ENCODE peak calls at places on chromosomes 7 and 10, in seven cellular contexts. E, K, H, J, M, T and O are unnamed samples.

GRCh38 chr10:19847321-19847720 is 31.1 kb downstream of the PLXDC2 start:
- DNase-seq in M (no peak), T (no peak), E (no peak), H (no peak), K (no peak), J (no peak), O (no peak)

GRCh38 chr7:5646846-5647245 is 134.6 kb downstream of the RNF216 start:
- DNase-seq in H (no peak), M (no peak), T (no peak), E (no peak), K (no peak), J (peak), O (no peak)

GRCh38 chr7:32256376-32256775 is 186.2 kb upstream of the PDE1C start:
- DNase-seq in T (no peak), K (no peak), H (no peak), M (no peak), E (no peak), J (no peak), O (no peak)

GRCh38 chr10:62818426-62819011 is 2.4 kb upstream of the EGR2 start:
- DNase-seq in J (no peak), K (peak), T (peak), H (peak), M (peak), E (no peak), O (no peak)

GRCh38 chr10:103636492-103636891 is 143.0 kb downstream of the NEURL1 start:
- DNase-seq in K (no peak), H (no peak), M (no peak), E (no peak), J (no peak), T (no peak), O (no peak)

GRCh38 chr10:4151466-4151865 is 366.5 kb upstream of the KLF6 start:
- DNase-seq in H (no peak), E (no peak), K (no peak), J (no peak), T (no peak), M (no peak), O (no peak)

GRCh38 chr10:3848768-3849643 is 64.0 kb upstream of the KLF6 start:
- DNase-seq in T (no peak), M (no peak), K (no peak), E (no peak), H (peak), J (peak), O (no peak)

GRCh38 chr7:20393021-20394015 is 62.6 kb downstream of the ITGB8 start:
- DNase-seq in E (no peak), H (peak), K (no peak), T (no peak), M (no peak), J (no peak), O (no peak)

GRCh38 chr10:31419394-31420063 is 100.5 kb downstream of the ZEB1 start:
- DNase-seq in J (peak), T (no peak), H (peak), K (no peak), M (no peak), E (no peak), O (no peak)

GRCh38 chr7:1965579-1966294 is 267.0 kb downstream of the MAD1L1 start:
- DNase-seq in K (peak), E (no peak), T (no peak), H (no peak), J (no peak), M (no peak), O (no peak)

GRCh38 chr10:79044846-79045245 is 23.9 kb upstream of the ZMIZ1 start:
- DNase-seq in H (no peak), T (no peak), J (no peak), E (no peak), M (peak), K (no peak), O (no peak)

GRCh38 chr10:123863721-123864432 is 27.7 kb downstream of the CPXM2 start:
- DNase-seq in E (no peak), J (no peak), M (no peak), T (no peak), H (no peak), K (no peak), O (no peak)

GRCh38 chr7:80583901-80584300 is 54.5 kb upstream of the CD36 start:
- DNase-seq in E (no peak), J (peak), M (peak), K (peak), T (no peak), H (no peak), O (no peak)

GRCh38 chr7:2281556-2281955 is 32.7 kb downstream of the SNX8 start:
- DNase-seq in K (no peak), M (no peak), H (no peak), T (no peak), E (no peak), J (peak), O (no peak)

GRCh38 chr10:127833804-127834203 is 58.9 kb downstream of the CLRN3 start:
- DNase-seq in M (no peak), K (no peak), T (no peak), E (no peak), J (no peak), H (no peak), O (no peak)

GRCh38 chr10:97007417-97007816 is 175.3 kb downstream of the LCOR start:
- DNase-seq in H (no peak), K (no peak), M (no peak), E (no peak), T (no peak), J (no peak), O (no peak)

GRCh38 chr10:10745281-10745680 is 272.4 kb upstream of the CELF2 start:
- DNase-seq in E (no peak), T (no peak), H (no peak), K (no peak), M (no peak), J (no peak), O (no peak)

GRCh38 chr10:16828731-16829175 is 11.5 kb upstream of the RSU1 start:
- DNase-seq in H (peak), K (no peak), M (peak), E (no peak), T (no peak), J (peak), O (peak)

GRCh38 chr7:29091121-29091601 is 55.2 kb downstream of the CPVL start:
- DNase-seq in E (no peak), J (no peak), M (peak), H (no peak), K (peak), T (peak), O (no peak)

GRCh38 chr10:26445411-26446031 is 7.4 kb downstream of the APBB1IP start:
- DNase-seq in K (no peak), H (no peak), E (no peak), M (no peak), T (no peak), J (no peak), O (peak)

GRCh38 chr7:2072798-2073197 is 159.9 kb downstream of the MAD1L1 start:
- DNase-seq in K (no peak), H (no peak), T (no peak), M (no peak), E (no peak), J (no peak), O (no peak)

GRCh38 chr10:11533328-11533781 is 78.1 kb downstream of the USP6NL start:
- DNase-seq in J (peak), M (no peak), E (no peak), T (no peak), K (no peak), H (no peak), O (no peak)

GRCh38 chr10:131403936-131404335 is 92.4 kb upstream of the TCERG1L start:
- DNase-seq in M (no peak), E (no peak), T (no peak), J (no peak), H (no peak), K (no peak), O (no peak)

GRCh38 chr10:69760086-69760485 is 41.6 kb upstream of the COL13A1 start:
- DNase-seq in M (no peak), H (no peak), T (no peak), K (no peak), J (no peak), E (no peak), O (no peak)

GRCh38 chr7:74362262-74362661 is 73.1 kb downstream of the CLIP2 start:
- DNase-seq in K (no peak), T (no peak), H (no peak), M (no peak), E (no peak), J (no peak), O (no peak)

GRCh38 chr7:132076301-132077049 is 499.8 kb downstream of the PLXNA4 start:
- DNase-seq in H (no peak), J (no peak), M (no peak), K (no peak), E (no peak), T (no peak), O (no peak)

GRCh38 chr7:85018498-85018897 is 168.4 kb downstream of the SEMA3D start:
- DNase-seq in E (no peak), T (no peak), J (no peak), K (no peak), M (no peak), H (peak), O (no peak)

GRCh38 chr7:157411580-157411979 is 74.8 kb downstream of the DNAJB6 start:
- DNase-seq in K (peak), E (no peak), M (no peak), J (no peak), T (no peak), H (peak), O (no peak)

GRCh38 chr10:75201793-75202307 is 8.7 kb upstream of the VDAC2 start:
- DNase-seq in E (no peak), T (no peak), J (no peak), M (no peak), K (no peak), H (peak), O (no peak)

GRCh38 chr7:152051968-152052367 is 26.5 kb downstream of the GALNT11 start:
- DNase-seq in T (no peak), M (no peak), J (no peak), E (no peak), K (no peak), H (no peak), O (no peak)

GRCh38 chr7:152056621-152057274 is 31.3 kb downstream of the GALNT11 start:
- DNase-seq in K (no peak), H (no peak), M (no peak), T (no peak), E (no peak), J (no peak), O (no peak)

GRCh38 chr7:152050547-152050971 is 25.1 kb downstream of the GALNT11 start:
- DNase-seq in T (no peak), M (no peak), H (no peak), K (no peak), J (no peak), E (no peak), O (no peak)

GRCh38 chr7:152052772-152053171 is 27.3 kb downstream of the GALNT11 start:
- DNase-seq in T (no peak), J (no peak), K (no peak), E (no peak), H (no peak), M (no peak), O (no peak)

DNA sequence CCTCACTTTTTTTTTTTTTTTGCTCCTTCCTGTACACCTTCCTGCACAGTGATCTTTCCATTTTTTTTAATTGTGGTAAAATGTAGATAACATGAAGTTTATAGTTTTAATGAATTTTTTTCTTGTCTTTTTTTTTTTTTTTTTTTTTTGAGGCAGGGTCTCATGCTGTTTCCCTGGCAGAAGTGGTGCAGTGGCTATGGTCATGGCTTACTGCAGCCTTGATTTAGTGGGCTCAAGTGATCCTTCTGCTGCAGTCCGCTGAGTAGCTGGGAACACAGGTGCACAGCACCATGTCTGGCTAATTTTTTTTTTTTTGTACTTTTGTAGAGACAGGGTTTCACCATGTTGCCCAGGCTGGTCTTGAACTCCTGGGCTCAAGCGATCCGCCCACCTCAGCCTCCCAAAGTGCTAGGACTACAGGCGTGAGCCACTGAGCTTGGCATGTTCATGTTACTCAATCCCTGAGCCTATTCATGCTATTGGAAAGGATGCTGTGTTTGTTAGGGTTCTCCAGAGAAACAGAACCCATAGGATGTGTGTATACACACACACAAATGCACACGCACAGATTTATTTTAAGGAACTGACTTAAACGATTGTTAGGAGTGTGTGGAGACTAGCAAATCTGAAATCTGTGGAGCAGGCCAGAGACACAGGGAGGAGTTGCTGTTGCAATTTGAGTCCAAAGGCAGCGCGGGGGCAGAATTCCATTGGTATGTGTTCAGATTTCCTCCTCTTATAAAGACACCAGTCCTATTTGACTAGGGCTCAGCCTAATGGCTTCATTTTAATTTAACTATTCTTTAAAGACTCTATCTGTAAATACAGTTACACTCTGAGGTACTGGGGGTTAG is 29.1 kb downstream of the GALNT11 start:
- DNase-seq in J (peak), H (no peak), M (no peak), T (no peak), E (peak), K (peak), O (peak)
- TF ChIP-seq CTCF in J (no peak), H (no peak), M (no peak), T (no peak), E (no peak), K (no peak), O (no peak)

GRCh38 chr7:141272417-141272816 is 198.6 kb downstream of the TMEM178B start:
- DNase-seq in J (no peak), M (no peak), T (no peak), H (no peak), K (no peak), E (no peak), O (no peak)
- H3K4me3 ChIP-seq in J (no peak), M (no peak), T (no peak), H (no peak), K (no peak), E (no peak), O (no peak)

GRCh38 chr10:63986536-63986935 is 465.3 kb downstream of the REEP3 start:
- DNase-seq in K (no peak), T (no peak), E (no peak), H (no peak), J (no peak), M (no peak), O (no peak)

GRCh38 chr10:63987212-63987611 is 466.0 kb downstream of the REEP3 start:
- DNase-seq in M (no peak), T (no peak), J (no peak), E (no peak), K (no peak), H (no peak), O (no peak)
- TF ChIP-seq CTCF in M (no peak), T (peak), J (no peak), E (no peak), K (no peak), H (peak), O (no peak)

GRCh38 chr7:92179393-92179924 is 517 bp upstream of the LRRD1 start:
- DNase-seq in J (no peak), M (peak), K (no peak), T (peak), E (no peak), H (no peak), O (no peak)

GRCh38 chr7:92177362-92177761 is 1.6 kb downstream of the LRRD1 start:
- DNase-seq in T (no peak), M (peak), K (no peak), H (peak), J (peak), E (no peak), O (no peak)

GRCh38 chr7:92178928-92179373 is at the start of gene LRRD1:
- DNase-seq in J (peak), E (peak), H (peak), K (peak), T (peak), M (peak), O (peak)
- H3K4me3 ChIP-seq in J (peak), E (peak), H (peak), K (peak), T (peak), M (no peak), O (peak)

GRCh38 chr10:14089556-14090297 is 241.0 kb downstream of the FRMD4A start:
- DNase-seq in J (no peak), K (no peak), M (no peak), H (no peak), T (no peak), E (no peak), O (no peak)

GRCh38 chr10:14099885-14100284 is 230.8 kb downstream of the FRMD4A start:
- DNase-seq in M (no peak), J (no peak), H (no peak), E (no peak), K (no peak), T (no peak), O (no peak)

GRCh38 chr10:14092749-14093148 is 238.0 kb downstream of the FRMD4A start:
- DNase-seq in E (no peak), T (no peak), K (no peak), M (no peak), H (no peak), J (no peak), O (no peak)

GRCh38 chr10:14093735-14094484 is 236.8 kb downstream of the FRMD4A start:
- DNase-seq in T (no peak), E (no peak), H (peak), J (peak), K (no peak), M (no peak), O (no peak)
- TF ChIP-seq CTCF in T (no peak), E (peak), H (peak), J (peak), K (peak), M (peak), O (peak)

DNA sequence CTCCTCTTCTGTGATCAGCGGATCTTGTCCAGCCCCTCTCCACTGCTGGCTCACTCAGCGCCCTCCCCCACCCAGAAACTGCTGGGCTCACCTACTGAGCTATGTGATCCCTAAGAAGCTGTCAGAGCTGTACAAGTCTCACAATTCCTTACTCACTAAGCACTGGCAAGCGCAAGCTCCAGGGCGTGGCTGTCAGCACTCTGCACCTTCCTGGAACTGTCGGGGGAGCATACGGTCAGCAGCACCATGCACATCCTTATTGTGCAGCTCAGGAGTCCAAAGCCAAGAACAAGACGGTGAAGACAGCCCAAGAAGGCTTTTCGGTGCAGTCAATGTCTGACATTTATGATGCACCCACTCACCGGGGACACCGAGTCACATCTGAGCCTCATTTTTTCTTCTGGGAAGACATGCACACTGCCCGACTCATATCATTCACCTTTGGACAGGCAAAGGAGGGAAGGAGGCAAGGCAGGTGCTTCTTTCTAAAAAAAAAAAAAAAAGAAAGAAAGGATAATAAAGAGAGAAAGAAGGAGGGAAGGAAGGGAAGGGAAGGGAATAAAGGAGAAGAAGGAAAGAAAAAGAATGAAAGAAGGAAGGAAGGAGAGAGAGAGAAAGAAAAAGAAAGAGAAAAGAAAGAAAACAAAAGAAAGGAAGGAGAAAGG is 56.3 kb downstream of the ASB13 start:
- DNase-seq in T (no peak), M (peak), H (peak), K (peak), E (no peak), J (no peak), O (no peak)
- H3K4me3 ChIP-seq in T (no peak), M (no peak), H (peak), K (no peak), E (no peak), J (no peak), O (no peak)

GRCh38 chr10:59611048-59611447 is 98.6 kb downstream of the SLC16A9 start:
- DNase-seq in T (no peak), J (no peak), K (no peak), H (peak), E (no peak), M (no peak), O (no peak)
- TF ChIP-seq CTCF in T (no peak), J (no peak), K (no peak), H (peak), E (no peak), M (no peak), O (no peak)

GRCh38 chr7:25048444-25048834 is 68.5 kb upstream of the OSBPL3 start:
- DNase-seq in M (no peak), T (no peak), J (no peak), E (no peak), K (no peak), H (no peak), O (no peak)
- H3K4me3 ChIP-seq in M (no peak), T (no peak), J (no peak), E (no peak), K (no peak), H (no peak), O (no peak)

GRCh38 chr10:89644691-89644966 is 413 bp downstream of the PANK1 start:
- DNase-seq in K (no peak), H (no peak), E (no peak), M (no peak), T (no peak), J (no peak), O (no peak)

GRCh38 chr10:89645742-89646172 is 715 bp upstream of the PANK1 start:
- DNase-seq in T (no peak), J (no peak), E (no peak), K (peak), M (peak), H (no peak), O (no peak)

GRCh38 chr10:89643431-89643811 is 1.6 kb downstream of the PANK1 start:
- DNase-seq in H (no peak), J (no peak), E (no peak), K (no peak), T (no peak), M (no peak), O (no peak)

GRCh38 chr10:89644967-89645741 is at the start of gene PANK1:
- DNase-seq in E (peak), K (peak), M (peak), H (peak), T (peak), J (peak), O (no peak)

DNA sequence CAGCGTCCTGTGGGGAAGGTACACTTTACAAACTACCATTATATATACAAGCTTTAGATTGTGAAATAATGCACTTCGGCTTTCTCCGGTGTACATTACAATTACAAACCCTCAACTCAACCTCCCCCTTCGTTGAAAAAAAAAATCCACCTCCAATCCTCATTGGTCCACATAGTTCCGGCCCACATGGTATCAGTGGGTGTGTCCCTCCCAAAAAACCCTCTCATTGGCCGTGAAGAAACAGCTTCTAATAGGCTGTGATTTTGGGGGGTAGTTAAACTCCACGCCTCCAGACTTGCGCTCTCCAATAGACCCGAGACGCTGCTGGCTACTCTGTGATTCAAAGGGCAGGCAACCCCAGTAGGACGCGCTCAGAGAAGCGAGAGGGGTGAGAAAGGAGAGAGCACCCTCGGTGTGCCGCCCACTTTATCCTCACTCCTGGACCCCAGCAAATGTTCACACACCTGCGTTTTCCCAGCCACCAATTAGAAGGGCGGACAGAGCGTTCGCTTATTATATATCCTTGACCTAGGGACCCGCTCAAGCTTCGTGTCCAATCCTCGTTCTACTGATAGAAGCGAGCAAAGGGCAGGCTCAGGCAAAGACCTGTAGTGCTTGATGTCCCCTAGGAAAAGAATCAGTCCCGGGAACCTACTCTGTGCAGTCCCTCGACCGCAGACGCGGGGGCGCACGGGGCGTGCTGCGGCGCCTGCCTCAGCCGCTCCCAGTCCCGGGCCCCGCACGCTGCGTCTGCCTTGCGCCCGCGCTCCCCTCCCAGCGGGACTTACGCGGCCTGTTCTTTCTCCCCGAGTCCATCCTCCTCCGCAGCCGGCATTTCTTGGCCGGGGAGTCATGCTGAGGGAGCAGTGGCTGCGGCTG is 991 bp downstream of the PANK1 start:
- DNase-seq in J (peak), T (peak), E (peak), M (peak), K (peak), H (peak), O (peak)
- TF ChIP-seq CTCF in J (no peak), T (no peak), E (no peak), M (no peak), K (no peak), H (no peak), O (peak)